ENCODE peak calls at places on chromosomes 4 and X, in nine cellular contexts. U, J, N, Y, F, M, O, R and T are unnamed samples.

GRCh38 chr4:23728393-23728792 is 161.5 kb downstream of the PPARGC1A start:
- DNase-seq in U (no peak), J (no peak), N (peak; percentile 31), Y (no peak), F (peak; percentile 68), M (no peak), O (no peak), R (no peak), T (no peak)

GRCh38 chr4:6008092-6008551 is 10.1 kb downstream of the C4orf50 start:
- DNase-seq in U (no peak), J (no peak), N (no peak), Y (no peak), F (no peak), M (no peak), O (no peak), R (peak; percentile 86), T (no peak)

GRCh38 chrX:437636-438390 is 51.1 kb upstream of the PPP2R3B start:
- DNase-seq in U (peak; percentile 7), J (no peak), N (no peak), Y (no peak), F (no peak), M (no peak), O (no peak), R (peak; percentile 45), T (no peak)

GRCh38 chrX:129678176-129678880 is 23.6 kb upstream of the APLN start:
- DNase-seq in U (peak; percentile 47), J (peak; percentile 14), N (no peak), Y (peak; percentile 29), F (no peak), M (no peak), O (peak; percentile 20), R (no peak), T (peak; percentile 14)

GRCh38 chrX:24424948-24425347 is 40.1 kb upstream of the PDK3 start:
- DNase-seq in U (no peak), J (no peak), N (no peak), Y (no peak), F (no peak), M (no peak), O (no peak), R (no peak), T (no peak)

GRCh38 chrX:13473666-13474516 is 95.5 kb upstream of the EGFL6 start:
- DNase-seq in U (peak; percentile 7), J (no peak), N (no peak), Y (no peak), F (no peak), M (no peak), O (no peak), R (no peak), T (no peak)

GRCh38 chr4:185587444-185588161 is 52.3 kb upstream of the PDLIM3 start:
- DNase-seq in U (peak; percentile 78), J (peak; percentile 9), N (no peak), Y (peak; percentile 65), F (no peak), M (no peak), O (peak; percentile 56), R (peak; percentile 89), T (peak; percentile 45)

GRCh38 chrX:19907794-19908193 is 20.4 kb upstream of the SH3KBP1 start:
- DNase-seq in U (no peak), J (no peak), N (no peak), Y (no peak), F (no peak), M (no peak), O (no peak), R (no peak), T (no peak)

GRCh38 chrX:153900806-153901752 is 3.4 kb upstream of the AVPR2 start:
- DNase-seq in U (peak; percentile 63), J (peak; percentile 41), N (peak; percentile 23), Y (peak; percentile 45), F (peak; percentile 60), M (peak; percentile 94), O (peak; percentile 35), R (peak; percentile 60), T (no peak)

GRCh38 chr4:70623301-70623700 is 5.2 kb upstream of the ENAM start:
- DNase-seq in U (no peak), J (no peak), N (no peak), Y (no peak), F (no peak), M (no peak), O (no peak), R (no peak), T (no peak)

GRCh38 chrX:128699716-128700285 is 647.6 kb upstream of the ACTRT1 start:
- DNase-seq in U (no peak), J (no peak), N (no peak), Y (no peak), F (no peak), M (no peak), O (no peak), R (no peak), T (no peak)

GRCh38 chr4:3290889-3291321 is 1.9 kb upstream of the RGS12 start:
- DNase-seq in U (no peak), J (no peak), N (no peak), Y (no peak), F (no peak), M (no peak), O (no peak), R (no peak), T (no peak)

GRCh38 chr4:85209161-85209560 is 242.7 kb upstream of the WDFY3 start:
- DNase-seq in U (no peak), J (no peak), N (no peak), Y (no peak), F (no peak), M (no peak), O (no peak), R (no peak), T (no peak)

GRCh38 chr4:113407409-113407808 is 354.1 kb downstream of the CAMK2D start:
- DNase-seq in U (no peak), J (no peak), N (no peak), Y (no peak), F (no peak), M (no peak), O (no peak), R (peak; percentile 80), T (no peak)

GRCh38 chr4:5128569-5128968 is 77.3 kb downstream of the STK32B start:
- DNase-seq in U (no peak), J (no peak), N (no peak), Y (no peak), F (no peak), M (no peak), O (no peak), R (no peak), T (no peak)

GRCh38 chrX:95945528-95945927 is 739.1 kb upstream of the DIAPH2 start:
- DNase-seq in U (no peak), J (no peak), N (no peak), Y (no peak), F (no peak), M (no peak), O (no peak), R (no peak), T (no peak)

GRCh38 chr4:1012031-1012739 is 759 bp downstream of the FGFRL1 start:
- DNase-seq in U (peak; percentile 29), J (peak; percentile 17), N (no peak), Y (peak; percentile 27), F (no peak), M (peak; percentile 40), O (no peak), R (peak; percentile 87), T (no peak)

GRCh38 chr4:100113732-100114131 is 76.5 kb downstream of the DDIT4L start:
- DNase-seq in U (no peak), J (no peak), N (no peak), Y (no peak), F (no peak), M (no peak), O (no peak), R (no peak), T (no peak)

GRCh38 chr4:7280906-7281305 is 88.6 kb downstream of the SORCS2 start:
- DNase-seq in U (no peak), J (no peak), N (no peak), Y (no peak), F (no peak), M (no peak), O (no peak), R (no peak), T (no peak)

GRCh38 chr4:75698162-75698962 is 25.2 kb upstream of the G3BP2 start:
- DNase-seq in U (peak; percentile 13), J (no peak), N (no peak), Y (no peak), F (no peak), M (no peak), O (no peak), R (no peak), T (no peak)

GRCh38 chr4:129240816-129241215 is 144.9 kb downstream of the C4orf33 start:
- DNase-seq in U (no peak), J (no peak), N (no peak), Y (no peak), F (no peak), M (no peak), O (no peak), R (no peak), T (no peak)

GRCh38 chrX:276588-277171 is 4.5 kb upstream of the PLCXD1 start:
- DNase-seq in U (no peak), J (no peak), N (no peak), Y (peak; percentile 23), F (no peak), M (no peak), O (no peak), R (no peak), T (no peak)

GRCh38 chrX:1629244-1629643 is 14.4 kb downstream of the ASMT start:
- DNase-seq in U (no peak), J (no peak), N (no peak), Y (no peak), F (no peak), M (no peak), O (no peak), R (peak; percentile 49), T (no peak)

GRCh38 chr4:126215759-126216158 is 901.0 kb downstream of the FAT4 start:
- DNase-seq in U (no peak), J (no peak), N (no peak), Y (no peak), F (no peak), M (no peak), O (no peak), R (no peak), T (no peak)

GRCh38 chr4:152189451-152190179 is 346.3 kb downstream of the FBXW7 start:
- DNase-seq in U (no peak), J (no peak), N (no peak), Y (no peak), F (no peak), M (no peak), O (no peak), R (no peak), T (no peak)

GRCh38 chr4:89640620-89641366 is 196.2 kb downstream of the SNCA start:
- DNase-seq in U (no peak), J (no peak), N (no peak), Y (no peak), F (peak; percentile 23), M (no peak), O (no peak), R (peak; percentile 95), T (no peak)

GRCh38 chr4:65670331-65671031 is at the start of gene EPHA5:
- DNase-seq in U (no peak), J (no peak), N (peak; percentile 17), Y (no peak), F (peak; percentile 21), M (peak; percentile 34), O (no peak), R (peak; percentile 94), T (no peak)

GRCh38 chr4:142818476-142818875 is 27.6 kb downstream of the INPP4B start:
- DNase-seq in U (no peak), J (no peak), N (no peak), Y (no peak), F (no peak), M (no peak), O (no peak), R (no peak), T (no peak)

GRCh38 chr4:71257761-71258160 is 81.1 kb upstream of the SLC4A4 start:
- DNase-seq in U (no peak), J (no peak), N (no peak), Y (no peak), F (no peak), M (no peak), O (no peak), R (no peak), T (no peak)

GRCh38 chrX:148441387-148441786 is 59.0 kb upstream of the AFF2 start:
- DNase-seq in U (no peak), J (no peak), N (no peak), Y (no peak), F (no peak), M (no peak), O (no peak), R (peak; percentile 63), T (no peak)